ENCODE peak calls at places on chromosomes 16 and 17, in six cellular contexts. L, P, F, T, G and Y are unnamed samples.

GRCh38 chr17:7745748-7746470 is 28.4 kb downstream of the DNAH2 start:
- DNase-seq in L (no peak), F (no peak), G (no peak), P (peak; percentile 34), T (no peak), Y (no peak)

GRCh38 chr17:47632991-47633390 is 16.7 kb upstream of the KPNB1 start:
- DNase-seq in F (no peak), L (no peak), G (no peak), P (no peak), T (no peak), Y (no peak)

GRCh38 chr16:21989141-21989540 is 11.8 kb downstream of the PDZD9 start:
- DNase-seq in T (no peak), L (no peak), F (no peak), G (no peak), P (no peak), Y (no peak)

GRCh38 chr16:51831595-51832352 is 680.7 kb upstream of the SALL1 start:
- DNase-seq in F (no peak), L (no peak), G (no peak), T (no peak), P (no peak), Y (no peak)

GRCh38 chr17:76772842-76773521 is 35.1 kb downstream of the MFSD11 start:
- DNase-seq in T (no peak), L (no peak), P (no peak), F (no peak), G (no peak), Y (peak; percentile 50)

GRCh38 chr16:4972938-4973587 is 14.9 kb downstream of the SEC14L5 start:
- DNase-seq in T (no peak), P (no peak), F (no peak), G (no peak), L (no peak), Y (no peak)

GRCh38 chr17:9811086-9811485 is 10.8 kb downstream of the GSG1L2 start:
- DNase-seq in L (no peak), P (no peak), T (no peak), F (no peak), G (no peak), Y (no peak)

GRCh38 chr17:1039511-1040215 is 42.7 kb downstream of the TIMM22 start:
- DNase-seq in P (peak; percentile 66), F (no peak), G (peak; percentile 53), T (peak; percentile 75), L (no peak), Y (no peak)

GRCh38 chr16:75113046-75113491 is 3.5 kb downstream of the LDHD start:
- DNase-seq in P (no peak), T (no peak), L (no peak), G (no peak), F (no peak), Y (no peak)

GRCh38 chr17:38796451-38796850 is 2.9 kb downstream of the PIP4K2B start:
- DNase-seq in G (no peak), L (no peak), T (no peak), F (no peak), P (no peak), Y (no peak)

GRCh38 chr17:17669851-17670232 is 11.4 kb upstream of the RAI1 start:
- DNase-seq in P (no peak), L (no peak), F (no peak), T (no peak), G (no peak), Y (no peak)

GRCh38 chr16:78563905-78564304 is 464.5 kb downstream of the WWOX start:
- DNase-seq in F (no peak), T (no peak), P (no peak), L (no peak), G (no peak), Y (no peak)

GRCh38 chr17:73304438-73304837 is 7.4 kb downstream of the CDC42EP4 start:
- DNase-seq in F (no peak), T (no peak), G (no peak), P (no peak), L (no peak), Y (no peak)

GRCh38 chr17:27284811-27285415 is 9.0 kb upstream of the WSB1 start:
- DNase-seq in T (no peak), L (no peak), G (no peak), F (no peak), P (no peak), Y (no peak)

GRCh38 chr16:1156983-1157638 is 4.2 kb downstream of the CACNA1H start:
- DNase-seq in L (no peak), F (no peak), T (no peak), G (no peak), P (no peak), Y (no peak)

GRCh38 chr17:80831481-80831880 is 160.2 kb upstream of the CHMP6 start:
- DNase-seq in T (no peak), L (no peak), G (no peak), P (no peak), F (no peak), Y (no peak)

GRCh38 chr17:81956607-81957589 is 4.1 kb downstream of the NOTUM start:
- DNase-seq in L (no peak), G (no peak), F (no peak), P (no peak), T (no peak), Y (no peak)

GRCh38 chr17:80724723-80725388 is 180.2 kb downstream of the RPTOR start:
- DNase-seq in P (no peak), G (no peak), T (no peak), F (no peak), L (no peak), Y (no peak)

GRCh38 chr16:48812856-48813255 is 202.9 kb upstream of the N4BP1 start:
- DNase-seq in G (no peak), P (no peak), F (no peak), T (no peak), L (no peak), Y (no peak)

GRCh38 chr17:67452681-67453554 is 75.8 kb downstream of the PITPNC1 start:
- DNase-seq in F (no peak), P (no peak), L (no peak), G (no peak), T (no peak), Y (no peak)
- H3K4me3 ChIP-seq in F (no peak overlapping the region), P (no peak overlapping the region), L (no peak overlapping the region), G (no peak overlapping the region), T (no peak overlapping the region), Y (no peak overlapping the region)

DNA sequence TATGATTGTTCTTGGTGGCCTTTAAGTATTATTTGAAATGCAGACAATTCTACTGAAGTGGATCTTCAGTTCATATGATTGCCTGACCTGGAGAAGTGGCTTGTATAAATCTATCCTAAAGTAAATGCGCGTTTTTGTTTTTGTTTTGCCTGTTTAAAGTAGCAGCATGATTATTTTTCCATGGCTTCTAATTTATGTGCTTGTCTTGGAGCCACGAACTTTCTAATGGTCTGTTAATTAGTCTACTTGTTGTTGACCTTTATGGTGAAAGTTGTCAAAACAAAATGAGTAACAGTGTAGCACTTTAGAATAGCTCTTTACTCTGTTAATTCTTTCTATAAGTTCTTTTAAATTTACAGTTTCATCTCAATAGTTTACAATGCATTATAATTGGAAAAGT is 1.7 kb downstream of the PRKAR1A start:
- DNase-seq in T (no peak), G (no peak), L (no peak), P (no peak), F (no peak), Y (no peak)
- H3K27ac ChIP-seq in T (peak overlapping the region; percentile 99), G (peak overlapping the region; percentile 98), L (no peak overlapping the region), P (peak overlapping the region; percentile 99), F (no peak overlapping the region), Y (no peak overlapping the region)

GRCh38 chr17:58376472-58376921 is 24.5 kb upstream of the SUPT4H1 start:
- DNase-seq in L (peak; percentile 41), P (no peak), G (no peak), T (no peak), F (peak; percentile 68), Y (no peak)
- TF ChIP-seq POLR2AphosphoS5 in L (no peak), P (no peak), G (no peak), T (no peak), F (no peak), Y (no peak)

GRCh38 chr16:27191352-27191924 is 11.9 kb upstream of the KDM8 start:
- DNase-seq in T (no peak), P (no peak), G (no peak), L (no peak), F (peak; percentile 30), Y (no peak)

GRCh38 chr16:27190316-27190871 is 12.9 kb upstream of the KDM8 start:
- DNase-seq in F (no peak), P (no peak), G (no peak), L (no peak), T (no peak), Y (no peak)

GRCh38 chr16:27193300-27193990 is 9.9 kb upstream of the KDM8 start:
- DNase-seq in F (no peak), L (no peak), T (no peak), P (no peak), G (no peak), Y (no peak)

GRCh38 chr16:27188633-27189032 is 14.7 kb upstream of the KDM8 start:
- DNase-seq in G (no peak), L (no peak), T (no peak), P (no peak), F (no peak), Y (no peak)

DNA sequence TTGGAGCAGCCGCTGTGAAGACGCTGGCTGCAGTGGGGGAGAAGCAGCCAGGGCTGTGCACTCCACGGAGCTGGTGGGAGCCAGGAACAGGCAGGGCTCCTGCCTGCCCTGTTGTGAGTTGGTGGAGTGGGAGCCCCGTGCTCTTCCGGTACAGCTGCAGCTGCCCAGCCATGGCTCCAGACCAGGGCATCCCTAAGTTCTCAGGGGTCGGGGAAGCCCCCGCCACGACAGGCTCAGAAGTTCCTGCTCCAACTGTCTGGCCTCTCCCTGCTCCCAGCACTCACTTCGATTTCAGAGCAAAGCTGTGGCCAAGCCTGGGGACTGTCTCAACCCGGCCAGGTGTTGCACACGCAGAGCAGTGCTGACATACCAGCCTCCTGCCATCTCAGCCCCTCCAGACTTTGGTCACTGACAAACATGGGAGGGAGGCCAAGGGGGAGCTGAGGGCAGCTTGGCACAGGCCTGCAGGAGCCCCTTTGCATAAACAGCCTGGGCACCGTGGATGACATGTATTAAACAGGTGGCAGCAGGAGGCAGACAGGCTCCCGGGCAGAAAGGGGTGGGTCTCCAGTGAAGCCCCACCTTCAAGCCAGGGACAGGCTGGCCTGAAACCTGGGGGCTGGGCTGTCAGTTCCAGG is 13.9 kb upstream of the KDM8 start:
- DNase-seq in F (peak; percentile 20), L (peak; percentile 52), T (peak; percentile 28), P (no peak), G (peak; percentile 64), Y (no peak)
- H3K4me3 ChIP-seq in F (no peak overlapping the region), L (no peak overlapping the region), T (no peak overlapping the region), P (no peak overlapping the region), G (no peak overlapping the region), Y (no peak overlapping the region)

GRCh38 chr17:45149037-45149668 is 878 bp downstream of the HEXIM1 start:
- DNase-seq in G (peak; percentile 89), P (peak; percentile 90), F (peak; percentile 93), T (peak; percentile 80), L (peak; percentile 88), Y (no peak)
- H3K27ac ChIP-seq in G (peak overlapping the region; percentile 98), P (peak overlapping the region; percentile 100), F (peak overlapping the region; percentile 70), T (peak overlapping the region; percentile 99), L (peak overlapping the region; percentile 52), Y (peak overlapping the region; percentile 87)